ENCODE peak calls at places on chromosome 19, in nine cellular contexts. I, N, P, Z, H, L, G, W and S are unnamed samples.

GRCh38 chr19:46355234-46355990 is 8.5 kb downstream of the PPP5C start:
- ATAC-seq in I (peak), N (no peak), P (no peak), Z (no peak), H (peak), L (no peak), G (no peak), W (no peak), S (no peak)

GRCh38 chr19:11506101-11506555 is 489 bp upstream of the ZNF653 start:
- ATAC-seq in I (peak), N (peak), P (peak), Z (peak), H (peak), L (peak), G (peak), W (peak), S (peak)

GRCh38 chr19:19866599-19867248 is 1.0 kb downstream of the ZNF253 start:
- ATAC-seq in I (no peak), N (no peak), P (peak), Z (peak), H (peak), L (no peak), G (no peak), W (no peak), S (no peak)

GRCh38 chr19:33876619-33877018 is 79.9 kb downstream of the KCTD15 start:
- ATAC-seq in I (no peak), N (no peak), P (no peak), Z (no peak), H (no peak), L (no peak), G (no peak), W (no peak), S (no peak)

GRCh38 chr19:18484992-18485391 is 36.9 kb downstream of the ELL start:
- ATAC-seq in I (no peak), N (no peak), P (no peak), Z (peak), H (peak), L (no peak), G (no peak), W (no peak), S (no peak)

GRCh38 chr19:49931293-49932040 is 2.2 kb upstream of the NUP62 start:
- ATAC-seq in I (no peak), N (no peak), P (no peak), Z (no peak), H (no peak), L (no peak), G (no peak), W (no peak), S (no peak)

GRCh38 chr19:17931532-17932191 is 1.2 kb upstream of the CCDC124 start:
- ATAC-seq in I (peak), N (no peak), P (no peak), Z (peak), H (no peak), L (no peak), G (no peak), W (peak), S (no peak)

GRCh38 chr19:47886010-47886559 is at the start of gene SULT2A1:
- ATAC-seq in I (no peak), N (no peak), P (no peak), Z (no peak), H (peak), L (peak), G (no peak), W (no peak), S (no peak)

GRCh38 chr19:48415395-48415794 is 21.9 kb downstream of the GRIN2D start:
- ATAC-seq in I (peak), N (peak), P (peak), Z (peak), H (peak), L (peak), G (peak), W (peak), S (peak)

GRCh38 chr19:15788594-15789270 is 1.3 kb downstream of the OR10H5 start:
- ATAC-seq in I (no peak), N (no peak), P (no peak), Z (no peak), H (no peak), L (no peak), G (no peak), W (no peak), S (no peak)

GRCh38 chr19:4368128-4368820 is 24.9 kb downstream of the MPND start:
- ATAC-seq in I (peak), N (peak), P (no peak), Z (no peak), H (no peak), L (no peak), G (no peak), W (no peak), S (no peak)

GRCh38 chr19:47699360-47699917 is 13.8 kb upstream of the EHD2 start:
- ATAC-seq in I (peak), N (peak), P (no peak), Z (peak), H (peak), L (peak), G (peak), W (peak), S (no peak)

GRCh38 chr19:10858204-10858828 is 10.1 kb downstream of the C19orf38 start:
- ATAC-seq in I (no peak), N (no peak), P (no peak), Z (peak), H (peak), L (peak), G (peak), W (no peak), S (no peak)

GRCh38 chr19:41796362-41796761 is at the start of gene CEACAM3:
- ATAC-seq in I (no peak), N (no peak), P (no peak), Z (no peak), H (no peak), L (no peak), G (no peak), W (peak), S (no peak)

GRCh38 chr19:40907968-40908735 is 26.1 kb upstream of the CYP2A7 start:
- ATAC-seq in I (peak), N (no peak), P (no peak), Z (peak), H (peak), L (peak), G (peak), W (peak), S (no peak)

GRCh38 chr19:50952890-50953289 is at the start of gene KLK5:
- ATAC-seq in I (no peak), N (no peak), P (peak), Z (peak), H (no peak), L (peak), G (no peak), W (no peak), S (no peak)

GRCh38 chr19:44875666-44876418 is 15.2 kb upstream of the TOMM40 start:
- ATAC-seq in I (no peak), N (no peak), P (no peak), Z (no peak), H (no peak), L (no peak), G (no peak), W (peak), S (no peak)

GRCh38 chr19:55581145-55581827 is 638 bp upstream of the ZNF579 start:
- ATAC-seq in I (no peak), N (no peak), P (no peak), Z (peak), H (peak), L (peak), G (no peak), W (peak), S (no peak)

GRCh38 chr19:9362905-9363304 is at the start of gene ZNF177:
- ATAC-seq in I (no peak), N (no peak), P (no peak), Z (peak), H (peak), L (no peak), G (no peak), W (no peak), S (no peak)

GRCh38 chr19:49335071-49335783 is at the start of gene CD37:
- ATAC-seq in I (no peak), N (no peak), P (no peak), Z (no peak), H (peak), L (no peak), G (peak), W (no peak), S (no peak)

GRCh38 chr19:10026744-10027143 is 13.5 kb downstream of the RDH8 start:
- ATAC-seq in I (no peak), N (no peak), P (no peak), Z (no peak), H (no peak), L (no peak), G (no peak), W (no peak), S (no peak)

GRCh38 chr19:45253396-45254027 is 2.4 kb downstream of the MARK4 start:
- ATAC-seq in I (no peak), N (no peak), P (no peak), Z (no peak), H (no peak), L (no peak), G (no peak), W (no peak), S (no peak)

GRCh38 chr19:43148233-43148632 is 38.1 kb downstream of the PSG5 start:
- ATAC-seq in I (no peak), N (no peak), P (no peak), Z (no peak), H (no peak), L (no peak), G (no peak), W (no peak), S (no peak)

GRCh38 chr19:16889883-16890460 is 1.2 kb downstream of the F2RL3 start:
- ATAC-seq in I (no peak), N (no peak), P (no peak), Z (peak), H (peak), L (no peak), G (no peak), W (no peak), S (no peak)

GRCh38 chr19:51607920-51608562 is 22.2 kb downstream of the SIGLEC5 start:
- ATAC-seq in I (peak), N (no peak), P (no peak), Z (peak), H (peak), L (peak), G (no peak), W (peak), S (no peak)

GRCh38 chr19:14366529-14366928 is 14.7 kb upstream of the ADGRE5 start:
- ATAC-seq in I (no peak), N (peak), P (no peak), Z (peak), H (peak), L (peak), G (peak), W (peak), S (no peak)

GRCh38 chr19:19461671-19462622 is 53.4 kb downstream of the TSSK6 start:
- ATAC-seq in I (peak), N (peak), P (peak), Z (peak), H (peak), L (no peak), G (no peak), W (peak), S (peak)

GRCh38 chr19:47752440-47753211 is 7.3 kb downstream of the NOP53 start:
- ATAC-seq in I (no peak), N (no peak), P (no peak), Z (no peak), H (no peak), L (no peak), G (no peak), W (no peak), S (no peak)

GRCh38 chr19:11179716-11180297 is 17.5 kb downstream of the KANK2 start:
- ATAC-seq in I (peak), N (no peak), P (no peak), Z (peak), H (no peak), L (no peak), G (no peak), W (peak), S (no peak)

DNA sequence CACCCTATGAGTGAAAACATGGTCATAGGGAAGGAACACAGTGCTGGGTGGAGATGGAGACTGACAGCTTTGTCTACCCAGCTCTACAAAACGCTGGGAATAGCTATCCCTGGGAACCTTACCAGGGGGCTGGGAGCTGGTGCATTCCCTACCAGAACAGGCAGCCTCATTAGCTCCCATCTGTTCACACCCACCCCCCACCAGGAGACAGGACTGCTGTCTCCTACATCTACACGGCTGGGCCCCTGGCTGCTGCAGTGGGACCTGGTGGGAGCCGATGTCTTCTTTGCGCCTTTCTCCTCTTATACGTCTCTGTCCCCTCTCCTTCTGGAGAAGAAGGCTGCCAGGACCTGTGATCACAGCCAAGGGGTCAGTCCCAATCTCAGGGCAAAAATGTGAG is 90.8 kb downstream of the UQCRFS1 start:
- ATAC-seq in I (no peak), N (no peak), P (no peak), Z (no peak), H (no peak), L (no peak), G (no peak), W (no peak), S (no peak)
- H3K27ac ChIP-seq in I (no peak), N (no peak), P (no peak), Z (no peak), H (no peak), L (no peak), G (no peak), W (no peak), S (no peak)

DNA sequence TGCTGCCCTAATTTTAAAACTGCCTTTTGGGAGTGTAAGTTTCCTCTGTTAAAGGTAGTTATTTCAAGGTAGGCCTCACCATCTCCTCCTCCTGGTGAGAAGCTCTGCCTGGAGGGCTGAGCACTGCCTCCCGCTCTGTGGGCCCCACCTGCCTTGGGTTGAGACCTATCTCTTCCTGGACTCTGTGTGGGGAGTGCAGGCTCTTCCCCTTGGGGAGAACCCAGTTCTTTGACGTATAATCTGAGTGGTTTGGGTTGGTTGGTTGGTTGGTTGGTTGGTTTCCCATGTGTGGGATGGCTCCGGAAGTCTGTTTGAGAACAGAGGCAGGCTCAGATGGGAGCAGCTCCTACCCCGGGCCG is 39.1 kb downstream of the ACTN4 start:
- ATAC-seq in I (peak), N (no peak), P (no peak), Z (peak), H (peak), L (no peak), G (peak), W (no peak), S (no peak)
- H3K27ac ChIP-seq in I (peak), N (peak), P (peak), Z (peak), H (peak), L (peak), G (no peak), W (peak), S (peak)

GRCh38 chr19:8343483-8343844 is 402 bp upstream of the KANK3 start:
- ATAC-seq in I (no peak), N (no peak), P (no peak), Z (no peak), H (no peak), L (no peak), G (no peak), W (no peak), S (no peak)
- H3K27ac ChIP-seq in I (peak), N (no peak), P (no peak), Z (no peak), H (no peak), L (no peak), G (no peak), W (no peak), S (no peak)

DNA sequence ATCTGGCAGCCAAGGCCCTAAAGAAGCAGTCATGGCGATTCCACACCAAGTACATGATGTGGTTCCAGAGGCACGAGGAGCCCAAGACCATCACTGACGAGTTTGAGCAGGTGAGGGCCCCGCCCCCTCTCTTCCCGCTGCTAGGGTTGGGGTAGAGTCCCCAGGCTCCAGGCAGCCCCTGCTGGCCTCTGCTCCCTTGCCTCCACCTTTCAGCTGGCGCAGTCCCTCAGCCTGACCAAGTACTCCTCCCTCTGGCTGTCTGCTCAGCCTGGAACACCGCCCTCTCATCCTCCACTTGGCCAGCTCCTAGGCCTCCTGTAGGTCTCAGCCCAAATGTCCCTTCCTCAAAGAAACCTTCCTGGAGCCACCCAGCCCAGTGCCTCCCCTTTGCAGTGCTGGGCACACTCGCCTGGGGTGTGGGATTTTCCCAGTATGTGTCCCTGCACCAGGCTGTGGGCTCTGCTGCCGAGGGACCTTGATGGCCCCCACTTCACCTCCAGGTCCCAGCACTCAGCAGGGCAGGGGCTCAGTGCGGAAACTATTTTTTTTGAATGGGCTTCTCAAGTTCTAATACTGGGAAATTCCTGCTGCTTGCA is 5.7 kb downstream of the LENG1 start:
- ATAC-seq in I (no peak), N (peak), P (no peak), Z (no peak), H (peak), L (peak), G (no peak), W (no peak), S (no peak)
- H3K27ac ChIP-seq in I (no peak), N (no peak), P (no peak), Z (no peak), H (no peak), L (no peak), G (peak), W (no peak), S (peak)

GRCh38 chr19:1608414-1609391 is 3.4 kb upstream of the UQCR11 start:
- ATAC-seq in I (no peak), N (no peak), P (no peak), Z (no peak), H (no peak), L (no peak), G (no peak), W (no peak), S (no peak)
- H3K27ac ChIP-seq in I (no peak), N (no peak), P (no peak), Z (peak), H (no peak), L (peak), G (peak), W (no peak), S (no peak)

DNA sequence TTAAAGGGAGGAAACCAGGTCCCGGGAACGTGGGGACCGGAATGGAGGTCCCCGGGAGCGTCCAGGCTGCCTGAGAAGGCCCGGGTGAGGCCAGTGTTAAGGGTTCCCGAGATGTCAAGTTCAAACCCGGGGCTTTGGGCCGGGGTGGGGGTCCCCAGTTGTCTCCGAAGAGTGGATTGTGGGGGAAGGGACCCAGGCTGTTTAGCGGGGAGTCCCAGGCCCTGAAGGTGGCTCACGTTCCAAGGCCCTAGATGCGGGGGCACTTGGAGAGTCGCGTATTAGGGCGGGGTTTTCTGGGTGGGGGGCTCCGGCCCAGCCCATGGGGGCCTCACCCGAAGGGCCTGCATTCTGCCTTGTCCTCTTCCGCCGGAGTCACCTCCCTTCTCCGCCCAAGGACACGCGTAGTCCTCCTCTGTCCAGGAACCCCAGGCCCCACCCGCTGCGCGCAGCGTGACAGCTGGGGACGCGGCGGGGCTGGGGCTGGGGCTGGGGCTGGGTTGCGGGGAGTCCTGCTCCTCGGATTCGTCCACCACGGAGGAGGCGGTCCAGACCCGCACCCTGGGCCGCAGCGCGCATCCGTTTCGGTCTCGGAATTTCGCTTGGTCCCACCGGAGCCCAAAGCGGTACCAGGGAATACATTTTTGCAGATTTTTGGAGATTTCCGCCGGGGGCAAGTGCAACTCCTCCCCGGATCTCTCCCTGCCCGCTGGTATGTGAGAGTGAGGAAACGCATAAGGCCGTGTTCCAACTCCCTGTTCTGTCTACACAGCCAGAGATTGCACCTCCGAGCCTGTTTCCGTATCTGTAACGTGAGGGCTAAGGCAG is at the start of gene COX7A1:
- ATAC-seq in I (peak), N (peak), P (peak), Z (peak), H (peak), L (peak), G (no peak), W (peak), S (peak)
- H3K27ac ChIP-seq in I (peak), N (peak), P (peak), Z (no peak), H (no peak), L (no peak), G (no peak), W (peak), S (peak)